ENCODE peak calls at places on chromosome X, in seven cellular contexts. Q, J, R, P, T, I and D are unnamed samples.

GRCh38 chrX:20347486-20347885 is 80.8 kb upstream of the RPS6KA3 start:
- DNase-seq in P (no peak), I (no peak), J (no peak), T (no peak), Q (peak), R (no peak), D (no peak)

GRCh38 chrX:139290310-139290709 is 240.2 kb upstream of the F9 start:
- DNase-seq in P (no peak), Q (peak), J (no peak), R (no peak), T (no peak), I (peak), D (no peak)

GRCh38 chrX:23908219-23909003 is 605 bp downstream of the CXorf58 start:
- DNase-seq in T (peak), P (no peak), J (no peak), I (no peak), Q (no peak), R (no peak), D (no peak)

GRCh38 chrX:151754641-151755215 is 20.2 kb downstream of the CNGA2 start:
- DNase-seq in Q (no peak), R (no peak), P (no peak), I (no peak), J (no peak), T (no peak), D (no peak)

GRCh38 chrX:129781134-129782014 is 1.6 kb downstream of the SASH3 start:
- DNase-seq in P (peak), T (peak), Q (no peak), J (no peak), R (no peak), I (no peak), D (peak)

GRCh38 chrX:24020280-24020876 is 6.6 kb downstream of the KLHL15 start:
- DNase-seq in J (no peak), P (no peak), T (no peak), I (no peak), Q (no peak), R (no peak), D (no peak)

GRCh38 chrX:129695937-129696336 is 41.2 kb upstream of the APLN start:
- DNase-seq in R (no peak), Q (no peak), I (no peak), T (no peak), J (no peak), P (no peak), D (no peak)

GRCh38 chrX:129116651-129117050 is 406.6 kb downstream of the SMARCA1 start:
- DNase-seq in P (no peak), I (no peak), R (no peak), T (no peak), Q (no peak), J (no peak), D (no peak)

GRCh38 chrX:44874481-44875184 is 1.6 kb downstream of the KDM6A start:
- DNase-seq in T (peak), I (peak), Q (peak), J (peak), P (peak), R (peak), D (peak)

GRCh38 chrX:31609130-31609529 is 537.3 kb upstream of the FTHL17 start:
- DNase-seq in J (peak), P (no peak), R (peak), I (peak), T (no peak), Q (peak), D (no peak)

GRCh38 chrX:103941201-103941975 is 21.0 kb upstream of the TMSB15B start:
- DNase-seq in I (peak), T (no peak), Q (peak), P (no peak), R (no peak), J (peak), D (no peak)

GRCh38 chrX:113962338-113962737 is 621.5 kb upstream of the HTR2C start:
- DNase-seq in J (no peak), T (no peak), R (no peak), P (no peak), I (no peak), Q (no peak), D (no peak)

GRCh38 chrX:46374371-46374770 is 170.8 kb downstream of the ZNF674 start:
- DNase-seq in Q (no peak), J (no peak), I (no peak), T (no peak), R (no peak), P (no peak), D (no peak)

GRCh38 chrX:45767021-45767491 is 566.4 kb upstream of the DIPK2B start:
- DNase-seq in R (no peak), J (no peak), I (peak), T (no peak), P (no peak), Q (no peak), D (no peak)

GRCh38 chrX:39018526-39018925 is 217.3 kb downstream of the MID1IP1 start:
- DNase-seq in T (no peak), P (no peak), J (no peak), Q (no peak), R (no peak), I (no peak), D (no peak)

GRCh38 chrX:36626898-36627297 is 381.3 kb upstream of the FAM47C start:
- DNase-seq in T (no peak), P (no peak), I (no peak), R (no peak), Q (no peak), J (no peak), D (no peak)

GRCh38 chrX:48782795-48783194 is 3.6 kb upstream of the GATA1 start:
- DNase-seq in P (no peak), T (no peak), Q (no peak), I (no peak), R (no peak), J (no peak), D (no peak)

GRCh38 chrX:826448-826847 is 195.9 kb downstream of the SHOX start:
- DNase-seq in Q (no peak), I (no peak), J (no peak), T (no peak), R (no peak), P (no peak), D (no peak)

GRCh38 chrX:68632491-68632890 is 15.0 kb upstream of the STARD8 start:
- DNase-seq in P (no peak), J (no peak), Q (no peak), I (peak), T (no peak), R (no peak), D (no peak)

GRCh38 chrX:73214366-73215094 is at the start of gene NAP1L2:
- DNase-seq in I (peak), R (peak), J (no peak), T (peak), P (no peak), Q (peak), D (peak)